ENCODE peak calls at places on chromosomes 6 and 20, in eight cellular contexts. U is hepatocyte; P is aorta; R is CD8-positive, alpha-beta T cell; J is endothelial cell of umbilical vein; O is mesendoderm; N is bronchial epithelial cell; L is mammary epithelial cell. Q is an unnamed sample. For H3K27me3, the result is how much of the 10 kb centered on the place peaks cover.

GRCh38 chr6:146153040-146153758 is 124.3 kb downstream of the GRM1 start:
- DNase-seq in U (no peak), O (no peak), J (no peak), L (no peak), N (no peak), R (no peak), P (no peak), Q (no peak)

GRCh38 chr6:69155467-69155866 is 520.4 kb downstream of the ADGRB3 start:
- DNase-seq in O (no peak), R (no peak), U (no peak), N (no peak), P (no peak), J (no peak), L (no peak), Q (no peak)

GRCh38 chr6:35049885-35050284 is 91.3 kb downstream of the TCP11 start:
- DNase-seq in O (no peak), R (no peak), U (peak), J (no peak), P (no peak), L (no peak), N (no peak), Q (no peak)

GRCh38 chr6:90493332-90493731 is 93.5 kb downstream of the MAP3K7 start:
- DNase-seq in O (no peak), U (no peak), L (peak), P (no peak), N (peak), J (peak), R (no peak), Q (no peak)

GRCh38 chr6:137223370-137224131 is 4.4 kb upstream of the IFNGR1 start:
- DNase-seq in U (no peak), O (no peak), R (no peak), L (peak), P (peak), J (peak), N (peak), Q (no peak)

GRCh38 chr6:67639161-67639560 is 995.9 kb upstream of the ADGRB3 start:
- DNase-seq in R (no peak), N (no peak), P (no peak), J (no peak), U (no peak), O (no peak), L (no peak), Q (no peak)

GRCh38 chr20:9036593-9036992 is 32.3 kb upstream of the PLCB4 start:
- DNase-seq in R (no peak), U (no peak), O (no peak), L (no peak), J (no peak), P (no peak), N (peak), Q (no peak)

GRCh38 chr6:32462609-32463008 is 22.9 kb downstream of the HLA-DRA start:
- DNase-seq in N (peak), O (no peak), U (peak), R (no peak), P (no peak), L (peak), J (no peak), Q (no peak)

GRCh38 chr20:64244870-64245603 is 10.5 kb upstream of the PCMTD2 start:
- DNase-seq in N (no peak), P (peak), L (no peak), J (no peak), O (no peak), U (no peak), R (no peak), Q (peak)

GRCh38 chr20:63979549-63980316 is at the start of gene SAMD10:
- DNase-seq in O (peak), P (no peak), J (peak), N (no peak), R (peak), L (no peak), U (peak), Q (peak)

GRCh38 chr6:83113258-83113657 is 45.8 kb downstream of the DOP1A start:
- DNase-seq in R (no peak), J (no peak), U (no peak), N (no peak), L (no peak), O (no peak), P (no peak), Q (no peak)

DNA sequence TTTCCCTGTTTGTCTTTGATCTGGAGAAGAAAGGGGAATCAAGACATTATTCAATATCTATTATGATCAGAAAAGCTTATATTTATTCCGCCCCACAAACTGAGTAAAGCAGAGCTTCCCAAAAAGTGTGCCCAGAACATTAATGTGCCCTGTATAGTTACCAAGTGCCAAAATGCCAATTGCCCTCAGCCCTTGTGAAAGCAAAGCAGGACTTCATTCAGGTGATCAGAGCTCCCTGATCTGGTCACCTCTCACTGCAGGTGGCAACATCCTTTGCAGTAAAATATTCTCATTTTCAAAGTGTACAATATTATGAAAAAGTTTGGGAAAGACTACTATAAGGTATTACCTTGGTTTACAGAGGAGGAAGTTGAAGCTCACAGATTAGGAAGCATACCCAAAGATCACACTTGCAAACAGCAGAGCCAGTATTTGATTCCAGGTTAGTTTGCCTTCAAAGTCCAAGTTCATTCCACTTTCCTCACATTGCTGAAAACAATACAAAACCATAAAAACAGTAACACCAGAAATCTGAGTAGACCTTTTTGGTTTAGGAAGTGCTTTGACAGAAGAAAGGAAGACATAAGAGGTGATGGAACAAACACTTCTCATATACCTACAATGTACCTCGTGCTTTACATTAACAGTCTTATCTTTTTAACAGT is 19.6 kb upstream of the GCLC start:
- DNase-seq in P (no peak), N (no peak), R (no peak), L (no peak), O (no peak), U (no peak), J (no peak), Q (no peak)
- H3K27me3 ChIP-seq in P (under half), N (under half), R (under half), L (under half), O (under half), U (under half), J (under half), Q (under half)

GRCh38 chr6:108123516-108123929 is 42.3 kb upstream of the NR2E1 start:
- DNase-seq in R (no peak), O (peak), J (no peak), N (no peak), L (no peak), P (no peak), U (no peak), Q (no peak)

GRCh38 chr6:108127056-108127455 is 38.8 kb upstream of the NR2E1 start:
- DNase-seq in P (no peak), U (no peak), O (no peak), L (no peak), R (no peak), J (no peak), N (no peak), Q (no peak)

GRCh38 chr6:108121612-108122011 is 44.2 kb upstream of the NR2E1 start:
- DNase-seq in P (no peak), J (no peak), N (no peak), O (no peak), U (no peak), R (no peak), L (no peak), Q (no peak)

GRCh38 chr6:108120311-108120710 is 45.5 kb upstream of the NR2E1 start:
- DNase-seq in P (no peak), L (no peak), J (no peak), U (no peak), O (peak), R (no peak), N (no peak), Q (no peak)

DNA sequence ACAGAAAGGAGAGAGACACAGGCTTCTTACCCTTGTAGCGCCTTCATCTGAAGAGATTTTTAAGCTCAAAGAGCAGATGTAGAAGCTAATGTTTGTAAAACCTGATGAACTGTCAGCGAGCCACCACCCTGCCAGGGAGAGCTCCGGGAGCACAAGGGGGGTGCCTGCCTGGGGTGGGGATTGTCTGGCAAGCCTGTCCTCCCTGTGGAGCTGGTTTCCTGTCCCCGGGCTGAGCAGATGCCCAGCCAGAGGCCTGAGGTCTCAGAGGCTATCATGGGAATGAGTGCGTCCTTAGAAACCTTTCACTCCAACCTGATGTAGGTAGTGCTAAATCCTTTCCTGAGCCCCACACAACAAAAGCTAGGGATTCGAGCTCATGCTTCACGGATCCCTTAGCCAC is 41.9 kb upstream of the NR2E1 start:
- DNase-seq in N (no peak), P (no peak), R (no peak), J (no peak), L (no peak), U (no peak), O (peak), Q (no peak)
- H3K27me3 ChIP-seq in N (under half), P (under half), R (under half), J (half or more), L (under half), U (half or more), O (under half), Q (under half)

DNA sequence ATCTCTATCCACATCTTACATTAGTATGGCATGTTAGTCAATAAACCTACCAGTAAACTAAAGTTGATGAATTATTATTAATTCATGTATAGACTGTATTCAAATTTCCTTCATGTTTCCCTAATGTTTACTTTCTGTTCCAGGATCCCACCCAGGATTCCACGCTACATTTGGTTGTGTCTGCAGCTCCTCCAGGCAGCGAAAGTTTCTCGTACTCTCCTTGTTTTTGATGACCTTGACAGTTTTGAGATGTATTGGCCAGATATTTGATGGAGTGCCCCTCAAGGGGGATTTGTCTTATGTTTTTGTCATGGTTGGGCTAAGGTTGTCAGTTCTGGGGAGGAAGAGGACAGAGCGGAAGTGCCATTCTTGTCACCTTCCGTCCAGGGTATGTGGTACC is 445.2 kb upstream of the CDH4 start:
- DNase-seq in L (no peak), J (no peak), R (no peak), N (no peak), U (no peak), P (no peak), O (no peak), Q (no peak)
- H3K27me3 ChIP-seq in L (under half), J (under half), R (under half), N (under half), U (under half), P (under half), O (under half), Q (half or more)

DNA sequence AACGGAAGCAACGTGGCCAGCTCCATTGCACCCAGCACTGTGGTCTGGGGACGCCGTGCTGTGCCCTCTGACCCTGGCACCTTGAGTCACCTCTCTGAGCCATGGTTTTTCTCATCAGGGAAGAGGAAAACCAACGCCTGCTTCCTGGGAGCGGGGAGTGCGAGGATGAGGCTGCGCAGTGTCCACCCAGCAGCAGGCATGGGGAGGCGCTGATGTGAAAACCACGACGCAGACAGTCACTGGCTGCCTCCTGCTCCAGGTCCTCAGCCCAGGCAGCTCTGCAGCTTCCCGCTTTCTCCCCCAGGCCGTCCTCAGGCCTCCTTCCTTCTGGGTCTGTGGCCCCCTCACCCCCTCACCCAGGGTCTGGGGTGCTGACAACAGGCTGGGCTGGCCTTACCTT is 14.0 kb downstream of the GATA5 start:
- DNase-seq in O (no peak), P (no peak), U (no peak), R (no peak), N (no peak), J (no peak), L (no peak), Q (no peak)
- H3K27me3 ChIP-seq in O (under half), P (under half), U (under half), R (under half), N (under half), J (under half), L (under half), Q (under half)

DNA sequence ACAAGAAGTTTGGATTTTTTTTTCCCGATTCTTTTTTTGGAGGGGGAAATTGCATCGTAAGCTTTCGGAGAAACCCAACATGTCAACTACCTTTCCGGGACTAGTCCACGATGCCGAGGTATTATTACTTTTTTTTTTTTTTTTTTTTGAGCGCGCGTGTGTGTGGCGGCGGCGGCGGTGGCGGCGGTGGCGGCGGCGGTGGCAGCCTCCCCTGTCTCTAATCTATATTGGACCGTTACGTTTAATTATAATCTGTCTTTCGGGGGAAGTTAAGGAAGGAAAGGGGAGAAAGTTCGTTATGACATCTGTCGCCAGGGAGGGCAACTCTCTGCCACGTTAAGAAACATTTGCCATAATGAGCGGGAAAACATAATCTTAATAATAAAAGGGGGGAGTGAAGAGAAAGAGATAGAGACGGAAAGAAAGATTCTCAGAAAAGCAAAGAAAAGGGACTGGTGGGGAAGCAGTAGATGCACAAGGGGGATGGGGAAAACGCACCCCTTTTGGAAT is 706 bp downstream of the TFAP2D start:
- DNase-seq in U (no peak), O (no peak), J (no peak), P (no peak), R (no peak), N (no peak), L (no peak), Q (no peak)
- H3K27me3 ChIP-seq in U (half or more), O (half or more), J (half or more), P (under half), R (under half), N (half or more), L (half or more), Q (half or more)